ENCODE peak calls at places on chromosomes 5 and 9, in four cellular contexts. X is PC-3, V is left ventricle myocardium inferior, U is cardiac muscle cell. Q is an unnamed sample.

GRCh38 chr5:148912714-148913398 is 86.4 kb downstream of the ADRB2 start:
- DNase-seq in U (peak; percentile 78), V (no peak), X (peak; percentile 100), Q (peak; percentile 88)

GRCh38 chr9:120583958-120584369 is 4.0 kb upstream of the CDK5RAP2 start:
- DNase-seq in X (no peak), V (no peak), U (peak; percentile 92), Q (peak; percentile 40)

GRCh38 chr9:126956929-126957686 is 42.5 kb downstream of the RALGPS1 start:
- DNase-seq in V (no peak), U (peak; percentile 50), X (peak; percentile 57), Q (peak; percentile 30)

GRCh38 chr5:171596391-171596878 is 177.0 kb downstream of the FGF18 start:
- DNase-seq in U (peak; percentile 97), X (peak; percentile 61), V (peak; percentile 84), Q (peak; percentile 79)

GRCh38 chr9:92608221-92609141 is 61.5 kb downstream of the IPPK start:
- DNase-seq in X (no peak), V (peak; percentile 78), U (peak; percentile 17), Q (no peak)

GRCh38 chr5:71938886-71939285 is 168.4 kb upstream of the MAP1B start:
- DNase-seq in X (peak; percentile 75), U (no peak), V (no peak), Q (peak; percentile 35)

GRCh38 chr5:91123291-91123690 is 259.8 kb downstream of the ARRDC3 start:
- DNase-seq in X (no peak), U (no peak), V (no peak), Q (no peak)

GRCh38 chr9:124852829-124853531 is at the start of gene WDR38:
- DNase-seq in U (peak; percentile 75), X (peak; percentile 74), V (peak; percentile 82), Q (peak; percentile 89)

GRCh38 chr9:77763566-77763965 is 115.4 kb upstream of the GNA14 start:
- DNase-seq in U (no peak), V (no peak), X (no peak), Q (no peak)

GRCh38 chr9:6739218-6739617 is 18.6 kb upstream of the KDM4C start:
- DNase-seq in X (peak; percentile 51), V (no peak), U (peak; percentile 33), Q (peak; percentile 47)

GRCh38 chr9:93343663-93344062 is 107.8 kb upstream of the FAM120A start:
- DNase-seq in V (no peak), X (no peak), U (no peak), Q (no peak)

GRCh38 chr5:137822158-137822764 is 45.4 kb upstream of the MYOT start:
- DNase-seq in U (peak; percentile 78), V (no peak), X (peak; percentile 70), Q (peak; percentile 83)

GRCh38 chr9:18396102-18396728 is 77.7 kb upstream of the ADAMTSL1 start:
- DNase-seq in U (peak; percentile 38), V (no peak), X (peak; percentile 29), Q (peak; percentile 32)

GRCh38 chr5:105696440-105696839 is 1974.3 kb downstream of the EFNA5 start:
- DNase-seq in V (no peak), X (peak; percentile 21), U (no peak), Q (no peak)

GRCh38 chr5:180350296-180350695 is 2.8 kb downstream of the GFPT2 start:
- DNase-seq in U (no peak), X (no peak), V (no peak), Q (no peak)

GRCh38 chr9:70256123-70256551 is 2.6 kb upstream of the SMC5 start:
- DNase-seq in V (no peak), U (peak; percentile 70), X (peak; percentile 79), Q (no peak)

GRCh38 chr5:134079748-134080581 is 34.5 kb upstream of the TCF7 start:
- DNase-seq in U (no peak), X (no peak), V (no peak), Q (no peak)

GRCh38 chr9:98999152-98999525 is 55.4 kb downstream of the COL15A1 start:
- DNase-seq in V (no peak), X (no peak), U (no peak), Q (no peak)

GRCh38 chr9:79766091-79766490 is 194.3 kb downstream of the TLE4 start:
- DNase-seq in U (no peak), V (no peak), X (peak; percentile 16), Q (no peak)

GRCh38 chr5:92613546-92613945 is 967.5 kb downstream of the NR2F1-AS1 start:
- DNase-seq in U (peak; percentile 17), V (no peak), X (peak; percentile 48), Q (no peak)

GRCh38 chr9:110148384-110148783 is 59.6 kb downstream of the C9orf152 start:
- DNase-seq in V (no peak), U (no peak), X (no peak), Q (no peak)

GRCh38 chr9:114908796-114909448 is 21.5 kb downstream of the TNFSF8 start:
- DNase-seq in X (peak; percentile 62), V (no peak), U (no peak), Q (no peak)

GRCh38 chr5:109945097-109945678 is 255.5 kb downstream of the MAN2A1 start:
- DNase-seq in X (no peak), U (no peak), V (no peak), Q (no peak)

GRCh38 chr5:58016329-58016728 is 443.6 kb downstream of the PLK2 start:
- DNase-seq in U (peak; percentile 94), X (no peak), V (no peak), Q (no peak)

GRCh38 chr5:57032151-57032551 is 80.2 kb upstream of the MIER3 start:
- DNase-seq in U (no peak), X (peak; percentile 55), V (no peak), Q (no peak)

GRCh38 chr5:133353741-133354140 is 258.6 kb downstream of the FSTL4 start:
- DNase-seq in X (no peak), V (no peak), U (peak; percentile 13), Q (peak; percentile 22)

GRCh38 chr5:14171621-14172020 is 28.5 kb downstream of the TRIO start:
- DNase-seq in X (no peak), V (no peak), U (peak; percentile 90), Q (no peak)

GRCh38 chr9:38092200-38092524 is 23.1 kb upstream of the SHB start:
- DNase-seq in V (no peak), X (no peak), U (no peak), Q (no peak)

GRCh38 chr9:133990366-133991210 is 1.5 kb downstream of the VAV2 start:
- DNase-seq in U (peak; percentile 70), V (no peak), X (peak; percentile 62), Q (peak; percentile 52)

GRCh38 chr9:107711528-107711927 is 222.0 kb upstream of the KLF4 start:
- DNase-seq in X (peak; percentile 97), U (peak; percentile 91), V (no peak), Q (no peak)

GRCh38 chr9:111356567-111357244 is 26.7 kb upstream of the OR2K2 start:
- DNase-seq in U (peak; percentile 88), X (peak; percentile 80), V (no peak), Q (no peak)

GRCh38 chr5:177354256-177354655 is 2.8 kb upstream of the LMAN2 start:
- DNase-seq in X (no peak), V (no peak), U (no peak), Q (no peak)

GRCh38 chr9:13718086-13718485 is 438.6 kb upstream of the MPDZ start:
- DNase-seq in V (no peak), U (no peak), X (peak; percentile 78), Q (no peak)

GRCh38 chr5:91296691-91297143 is 86.4 kb downstream of the ARRDC3 start:
- DNase-seq in U (no peak), X (no peak), V (peak; percentile 78), Q (no peak)

DNA sequence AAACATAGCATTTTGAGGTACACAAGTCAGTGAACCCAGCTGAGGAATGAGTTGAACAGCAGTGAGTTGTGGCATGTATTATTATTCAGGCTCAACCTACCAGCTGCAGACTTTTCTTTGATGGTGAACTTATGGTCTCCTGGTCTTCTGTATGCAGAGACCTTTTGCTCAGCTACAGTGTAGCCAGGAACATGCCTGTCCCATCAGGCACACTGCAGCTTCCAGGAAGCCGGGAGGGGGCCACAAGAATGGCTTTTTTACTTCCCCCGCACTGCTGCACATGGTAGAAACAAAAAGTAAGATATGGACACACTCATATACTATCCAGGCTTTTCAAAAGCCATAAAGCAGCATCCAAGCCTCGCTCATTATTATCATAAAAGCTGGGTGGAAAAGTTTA is 65.3 kb upstream of the PLPP1 start:
- DNase-seq in U (no peak), X (no peak), V (no peak), Q (no peak)
- H3K27ac ChIP-seq in U (peak overlapping the region; percentile 34), X (peak overlapping the region; percentile 95), V (peak overlapping the region; percentile 97), Q (no peak overlapping the region)

DNA sequence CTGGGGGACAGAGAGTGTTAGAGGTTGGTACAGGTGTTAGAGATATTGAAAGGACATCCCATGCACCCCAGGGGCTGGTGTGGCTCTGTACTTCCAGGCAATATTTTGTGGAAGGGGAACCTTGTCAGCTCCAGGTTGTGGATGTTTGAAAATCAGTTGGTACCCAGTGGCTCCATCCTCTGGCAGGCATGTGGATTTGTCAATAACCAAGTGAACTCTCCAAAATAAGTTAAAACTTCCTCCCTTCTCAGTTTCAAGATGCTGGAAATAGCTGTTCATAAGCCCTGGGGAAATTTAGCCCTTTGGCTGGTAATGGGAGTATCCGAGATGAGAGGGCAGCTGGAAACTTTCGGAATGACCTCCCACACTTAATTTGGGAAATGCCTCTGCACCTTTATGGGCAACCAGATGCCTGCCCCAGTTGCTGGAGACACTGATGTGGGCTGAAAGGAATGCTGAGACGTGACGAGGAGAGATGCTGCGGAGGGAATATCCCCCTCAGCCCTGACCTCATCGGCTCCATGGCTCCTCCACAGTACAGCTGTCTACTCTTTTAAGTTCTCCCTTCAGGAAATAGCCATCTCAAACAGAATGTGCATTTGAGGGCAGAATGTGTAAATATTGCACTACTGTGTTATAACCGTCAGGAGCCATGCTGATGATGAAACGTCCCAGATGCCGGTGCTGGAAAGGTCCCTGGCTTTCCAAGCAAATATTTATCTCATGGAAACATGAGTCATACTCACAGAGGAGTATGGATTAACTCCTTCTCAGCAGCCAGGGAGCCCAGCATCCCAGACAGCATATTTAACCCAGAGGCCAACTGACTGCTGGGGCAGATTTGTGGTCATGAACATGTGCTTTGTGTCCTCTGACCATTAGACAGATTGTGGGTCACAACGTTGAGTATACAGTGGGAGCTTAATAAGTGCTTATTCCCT is 29.5 kb downstream of the TGFBI start:
- DNase-seq in V (peak; percentile 66), X (peak; percentile 83), U (peak; percentile 99), Q (peak; percentile 72)
- TF ChIP-seq CTCF in V (peak; percentile 49), X (peak; percentile 65), U (peak; percentile 64), Q (peak; percentile 71)

GRCh38 chr5:3266861-3267260 is 328.8 kb upstream of the IRX1 start:
- DNase-seq in V (no peak), U (no peak), X (no peak), Q (no peak)
- H3K27ac ChIP-seq in V (no peak overlapping the region), U (no peak overlapping the region), X (no peak overlapping the region), Q (no peak overlapping the region)

DNA sequence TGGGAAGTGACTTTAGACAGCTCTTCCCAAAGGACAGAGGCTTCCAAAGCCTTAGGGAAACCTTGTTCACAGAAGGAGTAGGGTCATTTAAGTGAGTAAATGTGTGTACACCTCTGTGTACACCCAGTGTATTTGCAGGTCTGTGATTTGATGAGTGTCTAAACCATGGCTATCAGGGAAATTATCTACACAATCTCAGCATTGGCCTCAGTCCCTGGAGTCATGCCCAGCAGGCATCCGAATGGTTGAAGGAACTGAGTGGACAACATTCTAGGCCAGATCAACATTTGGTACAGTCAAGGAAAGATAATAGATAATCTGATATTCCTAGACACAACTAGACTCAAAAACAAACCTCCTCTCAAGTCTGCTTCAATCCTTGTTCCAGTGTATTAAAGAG is 258.4 kb upstream of the DAPK1 start:
- DNase-seq in X (no peak), U (no peak), V (no peak), Q (no peak)
- TF ChIP-seq CTCF in X (no peak), U (no peak), V (no peak), Q (no peak)

Q was measured in GM23338.